ENCODE peak calls at places on chromosome 20, in six cellular contexts. K, M, T, W, B and E are unnamed samples.
A peak's percentile ranks its signal among the peaks of the same experiment; 100 is the strongest.

GRCh38 chr20:11193241-11193640 is 519.4 kb upstream of the JAG1 start:
- DNase-seq in T (no peak), M (no peak), K (no peak), W (no peak), B (no peak), E (no peak)

GRCh38 chr20:36847009-36847709 is 28.8 kb upstream of the TLDC2 start:
- DNase-seq in B (peak; percentile 94), T (peak; percentile 72), K (no peak), M (no peak), W (no peak), E (no peak)

GRCh38 chr20:61100489-61100888 is 151.6 kb upstream of the CDH4 start:
- DNase-seq in M (no peak), B (no peak), T (no peak), W (no peak), K (no peak), E (no peak)

GRCh38 chr20:36181934-36182603 is 27.5 kb downstream of the EPB41L1 start:
- DNase-seq in T (no peak), B (peak; percentile 75), K (peak; percentile 78), W (no peak), M (no peak), E (no peak)

GRCh38 chr20:61968932-61969331 is 96.7 kb downstream of the TAF4 start:
- DNase-seq in M (no peak), W (no peak), B (peak; percentile 27), K (no peak), T (no peak), E (no peak)

GRCh38 chr20:38321959-38322598 is 18.1 kb downstream of the BPI start:
- DNase-seq in B (peak; percentile 61), W (peak; percentile 55), T (no peak), K (peak; percentile 57), M (peak; percentile 26), E (peak; percentile 32)

GRCh38 chr20:15942130-15942529 is 631.1 kb downstream of the KIF16B start:
- DNase-seq in T (no peak), B (no peak), W (no peak), K (no peak), M (no peak), E (no peak)

GRCh38 chr20:36717657-36718056 is 28.2 kb downstream of the NDRG3 start:
- DNase-seq in T (no peak), B (no peak), W (no peak), K (peak; percentile 45), M (no peak), E (peak; percentile 15)

GRCh38 chr20:11845311-11845710 is 72.4 kb upstream of the BTBD3 start:
- DNase-seq in M (no peak), W (no peak), K (no peak), T (no peak), B (no peak), E (no peak)

GRCh38 chr20:58605292-58606065 is 45.6 kb upstream of the STX16 start:
- DNase-seq in K (no peak), T (no peak), W (no peak), B (no peak), M (no peak), E (no peak)

GRCh38 chr20:53859684-53860083 is 210.7 kb downstream of the BCAS1 start:
- DNase-seq in M (no peak), B (peak; percentile 67), W (no peak), T (no peak), K (no peak), E (no peak)

GRCh38 chr20:12241065-12241464 is 323.4 kb downstream of the BTBD3 start:
- DNase-seq in B (no peak), W (no peak), T (no peak), K (no peak), M (no peak), E (no peak)

GRCh38 chr20:34045294-34045693 is 51.6 kb downstream of the RALY start:
- DNase-seq in M (no peak), T (no peak), B (peak; percentile 65), K (peak; percentile 73), W (no peak), E (no peak)

GRCh38 chr20:10090588-10091166 is 55.9 kb downstream of the ANKEF1 start:
- DNase-seq in B (peak; percentile 73), K (peak; percentile 63), M (peak; percentile 38), T (no peak), W (peak; percentile 57), E (peak; percentile 45)

GRCh38 chr20:914727-915498 is 1.2 kb downstream of the ANGPT4 start:
- DNase-seq in W (no peak), B (no peak), T (no peak), K (no peak), M (no peak), E (no peak)

GRCh38 chr20:23445596-23446217 is 6.2 kb downstream of the CSTL1 start:
- DNase-seq in K (peak; percentile 55), W (peak; percentile 27), T (no peak), B (peak; percentile 41), M (peak; percentile 16), E (no peak)

GRCh38 chr20:35387334-35387733 is 24.4 kb downstream of the UQCC1 start:
- DNase-seq in T (no peak), K (peak; percentile 77), B (no peak), W (no peak), M (no peak), E (no peak)

GRCh38 chr20:62195072-62195400 is 12.2 kb downstream of the MTG2 start:
- DNase-seq in B (no peak), T (no peak), W (no peak), M (no peak), K (no peak), E (no peak)

GRCh38 chr20:58606184-58606583 is 44.9 kb upstream of the STX16 start:
- DNase-seq in K (no peak), M (no peak), W (no peak), T (no peak), B (no peak), E (no peak)

GRCh38 chr20:46558511-46558959 is 8.1 kb upstream of the OCSTAMP start:
- DNase-seq in W (peak; percentile 59), M (no peak), B (peak; percentile 61), T (no peak), K (peak; percentile 73), E (no peak)

GRCh38 chr20:37095108-37095608 is 639 bp downstream of the RBL1 start:
- DNase-seq in M (no peak), K (peak; percentile 41), W (no peak), T (no peak), B (no peak), E (peak; percentile 72)

GRCh38 chr20:63701329-63702035 is 5.0 kb downstream of the TNFRSF6B start:
- DNase-seq in W (no peak), B (no peak), M (no peak), T (peak; percentile 40), K (no peak), E (no peak)

GRCh38 chr20:61719691-61720347 is 345.9 kb downstream of the TAF4 start:
- DNase-seq in M (no peak), T (no peak), W (no peak), B (no peak), K (no peak), E (no peak)

DNA sequence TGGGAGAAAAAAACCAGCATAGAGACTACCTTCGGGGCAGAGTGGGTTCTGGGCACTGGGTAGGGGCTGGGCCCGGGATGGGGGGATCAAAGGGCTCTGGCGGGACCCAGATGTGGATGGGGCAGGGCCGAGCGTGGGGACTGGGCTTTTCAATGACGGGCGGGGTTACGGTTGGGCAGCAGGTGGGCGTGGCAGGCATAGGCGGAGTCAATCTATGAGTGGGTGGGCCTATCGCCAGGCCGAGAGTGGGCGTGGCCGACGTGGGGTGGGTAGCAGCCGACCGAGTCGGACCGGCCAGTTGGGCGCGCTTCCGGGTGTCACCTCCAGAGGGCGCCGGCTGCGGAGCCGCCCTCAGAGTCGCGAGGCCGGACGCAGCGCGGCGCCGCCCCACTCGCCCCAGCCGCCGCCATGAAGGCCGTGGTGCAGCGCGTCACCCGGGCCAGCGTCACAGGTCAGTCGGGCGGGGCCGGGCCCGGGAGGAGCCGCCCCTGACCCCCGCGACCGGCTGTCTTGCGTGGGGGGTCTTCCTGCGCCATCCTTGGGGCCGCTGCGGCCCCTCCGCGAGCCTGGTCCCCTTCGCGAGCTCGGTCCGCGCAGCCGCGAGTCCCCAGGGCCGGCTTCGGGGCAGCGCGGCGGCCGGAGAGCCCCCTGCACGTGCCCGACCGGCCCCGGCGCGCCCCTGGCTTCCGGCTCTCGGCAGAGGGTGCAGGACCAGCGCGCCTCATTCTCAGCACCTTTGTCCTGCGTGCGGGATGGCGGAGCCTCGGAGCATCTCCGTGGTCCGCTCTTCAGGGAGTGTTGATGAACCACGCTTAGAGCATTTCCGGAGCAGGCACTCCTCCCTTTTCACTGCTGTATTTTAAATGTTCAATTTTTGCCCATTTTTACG is at the start of gene DTD1:
- DNase-seq in K (peak; percentile 84), T (peak; percentile 91), W (peak; percentile 80), M (peak; percentile 83), B (peak; percentile 97), E (peak; percentile 89)
- TF ChIP-seq POLR2A in K (peak; percentile 62), T (no peak), W (peak; percentile 48), M (peak; percentile 27), B (peak; percentile 41), E (peak; percentile 47)

GRCh38 chr20:32737371-32738223 is 5.7 kb downstream of the COMMD7 start:
- DNase-seq in K (no peak), M (no peak), T (no peak), B (no peak), W (no peak), E (no peak)

GRCh38 chr20:32741151-32741550 is 2.1 kb downstream of the COMMD7 start:
- DNase-seq in M (no peak), B (no peak), K (no peak), T (no peak), W (no peak), E (no peak)

GRCh38 chr20:32742322-32743236 is 688 bp downstream of the COMMD7 start:
- DNase-seq in M (no peak), B (no peak), W (no peak), T (no peak), K (no peak), E (no peak)

GRCh38 chr20:32743237-32744112 is at the start of gene COMMD7:
- DNase-seq in M (no peak), W (no peak), K (peak; percentile 50), T (peak; percentile 70), B (peak; percentile 77), E (peak; percentile 70)
- TF ChIP-seq POLR2A in M (no peak), W (peak; percentile 33), K (peak; percentile 3), T (no peak), B (peak; percentile 37), E (no peak)

DNA sequence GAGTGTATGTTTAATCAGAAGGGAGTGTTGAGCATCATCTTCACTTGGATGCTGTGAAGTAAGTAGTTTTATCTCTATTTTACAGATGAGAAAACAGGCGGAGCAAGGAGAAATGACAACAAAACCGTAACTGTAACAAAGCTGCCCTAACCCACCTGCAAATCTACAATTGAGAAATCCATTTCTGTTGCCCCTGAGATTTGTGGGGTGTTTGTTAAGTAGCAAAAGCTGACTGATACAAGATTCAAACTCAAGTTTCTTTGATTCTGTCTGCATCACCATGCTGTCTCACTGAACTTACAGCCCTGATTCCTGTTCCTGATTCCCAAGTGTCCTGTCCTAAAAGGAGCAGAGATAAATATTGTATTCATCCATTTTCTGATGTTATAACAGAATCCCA is 7.3 kb upstream of the SYS1 start:
- DNase-seq in W (no peak), T (no peak), B (no peak), K (no peak), M (no peak), E (no peak)
- TF ChIP-seq POLR2A in W (no peak), T (no peak), B (no peak), K (no peak), M (no peak), E (no peak)

GRCh38 chr20:24701668-24702067 is 232.2 kb downstream of the SYNDIG1 start:
- DNase-seq in K (no peak), B (no peak), T (no peak), W (no peak), M (no peak), E (no peak)
- TF ChIP-seq POLR2A in K (no peak), B (no peak), T (no peak), W (no peak), M (no peak), E (no peak)